ENCODE peak calls at places on chromosomes 16 and 17, in nine cellular contexts. C is stimulated activated naive CD4-positive, alpha-beta T cell treated with Interleukin-2 at 50 U/mL for 16 hours; N is activated T-helper 1 cell treated with Interleukin-2 at 50 U/mL for 16 hours; G is OCI-LY7; X is nucleus accumbens; O is T-helper 1 cell; K is glomerular endothelial cell; R is mesenteric fat pad; M is left lobe of liver. P is an unnamed sample.

GRCh38 chr17:29347831-29348281 is 42.3 kb upstream of the TAOK1 start:
- DNase-seq in C (no peak), N (no peak), G (no peak), X (no peak), O (no peak), K (no peak), R (no peak), M (no peak), P (no peak)

GRCh38 chr17:57528084-57528451 is 217.0 kb downstream of the CCDC182 start:
- DNase-seq in C (no peak), N (no peak), G (no peak), X (no peak), O (no peak), K (no peak), R (peak), M (no peak), P (no peak)

GRCh38 chr17:521168-521525 is 168.5 kb upstream of the RPH3AL start:
- DNase-seq in C (no peak), N (no peak), G (no peak), X (no peak), O (no peak), K (no peak), R (no peak), M (no peak), P (no peak)

GRCh38 chr17:57662644-57663308 is 82.3 kb downstream of the CCDC182 start:
- DNase-seq in C (peak), N (no peak), G (no peak), X (peak), O (peak), K (peak), R (peak), M (peak), P (peak)

GRCh38 chr17:40190197-40191021 is 13.1 kb downstream of the RAPGEFL1 start:
- DNase-seq in C (peak), N (no peak), G (peak), X (no peak), O (no peak), K (no peak), R (no peak), M (no peak), P (no peak)

GRCh38 chr17:27247071-27247957 is 46.6 kb upstream of the WSB1 start:
- DNase-seq in C (no peak), N (no peak), G (no peak), X (no peak), O (no peak), K (no peak), R (no peak), M (peak), P (no peak)

GRCh38 chr17:68461122-68461539 is 3.8 kb upstream of the WIPI1 start:
- DNase-seq in C (no peak), N (no peak), G (peak), X (no peak), O (no peak), K (no peak), R (no peak), M (no peak), P (no peak)

GRCh38 chr17:14317383-14317782 is 16.5 kb downstream of the HS3ST3B1 start:
- DNase-seq in C (no peak), N (no peak), G (no peak), X (no peak), O (no peak), K (no peak), R (no peak), M (no peak), P (no peak)

GRCh38 chr16:19307587-19308241 is 22.2 kb downstream of the CLEC19A start:
- DNase-seq in C (no peak), N (no peak), G (peak), X (no peak), O (no peak), K (no peak), R (no peak), M (no peak), P (no peak)

GRCh38 chr17:66541461-66542182 is 239.2 kb downstream of the PRKCA start:
- DNase-seq in C (no peak), N (no peak), G (peak), X (no peak), O (no peak), K (no peak), R (no peak), M (no peak), P (peak)

GRCh38 chr17:32299579-32300158 is 34.0 kb downstream of the RHBDL3 start:
- DNase-seq in C (no peak), N (no peak), G (no peak), X (no peak), O (no peak), K (no peak), R (no peak), M (no peak), P (no peak)

GRCh38 chr16:77759821-77760220 is 28.5 kb upstream of the VAT1L start:
- DNase-seq in C (no peak), N (no peak), G (no peak), X (no peak), O (no peak), K (no peak), R (no peak), M (no peak), P (no peak)

GRCh38 chr16:88634141-88634993 is 4.0 kb upstream of the IL17C start:
- DNase-seq in C (peak), N (peak), G (peak), X (no peak), O (peak), K (no peak), R (no peak), M (no peak), P (no peak)

GRCh38 chr16:29126057-29126494 is 141.2 kb downstream of the LAT start:
- DNase-seq in C (no peak), N (no peak), G (no peak), X (no peak), O (no peak), K (no peak), R (peak), M (no peak), P (no peak)

GRCh38 chr17:45841883-45842525 is 2.7 kb upstream of the SPPL2C start:
- DNase-seq in C (no peak), N (no peak), G (no peak), X (no peak), O (no peak), K (no peak), R (no peak), M (no peak), P (no peak)

P was measured in RCC 7860.